ENCODE peak calls at places on chromosomes 12 and 14, in seven cellular contexts. One of them, this sample, is unnamed.

GRCh38 chr14:63174760-63175191 is 29.5 kb upstream of the RHOJ start:
- DNase-seq in tibial artery: no peak
- DNase-seq in neuronal stem cell: peak
- DNase-seq in activated CD4-positive, alpha-beta T cell treated with anti-CD3 and anti-CD28 coated beads, Interleukin-2, amount 10 ng/mL, durations not matched to agents 7 days and 5 days: no peak
- DNase-seq in occipital lobe: no peak
- DNase-seq in stimulated activated CD4-positive, alpha-beta T cell treated with anti-CD3 and anti-CD28 coated beads, Interleukin-4, amount 100 ng/mL, for 24 hours: no peak
- DNase-seq in GM23248: peak
- DNase-seq in this sample: no peak

GRCh38 chr12:50394469-50395029 is 1.9 kb downstream of the FAM186A start:
- DNase-seq in tibial artery: no peak
- DNase-seq in neuronal stem cell: no peak
- DNase-seq in activated CD4-positive, alpha-beta T cell treated with anti-CD3 and anti-CD28 coated beads, Interleukin-2, amount 10 ng/mL, durations not matched to agents 7 days and 5 days: no peak
- DNase-seq in occipital lobe: no peak
- DNase-seq in stimulated activated CD4-positive, alpha-beta T cell treated with anti-CD3 and anti-CD28 coated beads, Interleukin-4, amount 100 ng/mL, for 24 hours: no peak
- DNase-seq in GM23248: peak
- DNase-seq in this sample: no peak

GRCh38 chr12:57452181-57452936 is 2.7 kb upstream of the INHBE start:
- DNase-seq in tibial artery: no peak
- DNase-seq in neuronal stem cell: no peak
- DNase-seq in activated CD4-positive, alpha-beta T cell treated with anti-CD3 and anti-CD28 coated beads, Interleukin-2, amount 10 ng/mL, durations not matched to agents 7 days and 5 days: no peak
- DNase-seq in occipital lobe: peak
- DNase-seq in stimulated activated CD4-positive, alpha-beta T cell treated with anti-CD3 and anti-CD28 coated beads, Interleukin-4, amount 100 ng/mL, for 24 hours: no peak
- DNase-seq in GM23248: peak
- DNase-seq in this sample: no peak

GRCh38 chr12:5902736-5903135 is 42.3 kb downstream of the ANO2 start:
- DNase-seq in tibial artery: no peak
- DNase-seq in neuronal stem cell: no peak
- DNase-seq in activated CD4-positive, alpha-beta T cell treated with anti-CD3 and anti-CD28 coated beads, Interleukin-2, amount 10 ng/mL, durations not matched to agents 7 days and 5 days: no peak
- DNase-seq in occipital lobe: no peak
- DNase-seq in stimulated activated CD4-positive, alpha-beta T cell treated with anti-CD3 and anti-CD28 coated beads, Interleukin-4, amount 100 ng/mL, for 24 hours: no peak
- DNase-seq in GM23248: no peak
- DNase-seq in this sample: no peak

GRCh38 chr12:46263140-46264017 is 5.5 kb downstream of the SLC38A1 start:
- DNase-seq in tibial artery: no peak
- DNase-seq in neuronal stem cell: no peak
- DNase-seq in activated CD4-positive, alpha-beta T cell treated with anti-CD3 and anti-CD28 coated beads, Interleukin-2, amount 10 ng/mL, durations not matched to agents 7 days and 5 days: no peak
- DNase-seq in occipital lobe: no peak
- DNase-seq in stimulated activated CD4-positive, alpha-beta T cell treated with anti-CD3 and anti-CD28 coated beads, Interleukin-4, amount 100 ng/mL, for 24 hours: no peak
- DNase-seq in GM23248: no peak
- DNase-seq in this sample: no peak

GRCh38 chr14:88005050-88005481 is at the start of gene GPR65:
- DNase-seq in tibial artery: no peak
- DNase-seq in neuronal stem cell: no peak
- DNase-seq in activated CD4-positive, alpha-beta T cell treated with anti-CD3 and anti-CD28 coated beads, Interleukin-2, amount 10 ng/mL, durations not matched to agents 7 days and 5 days: peak
- DNase-seq in occipital lobe: no peak
- DNase-seq in stimulated activated CD4-positive, alpha-beta T cell treated with anti-CD3 and anti-CD28 coated beads, Interleukin-4, amount 100 ng/mL, for 24 hours: peak
- DNase-seq in GM23248: peak
- DNase-seq in this sample: no peak

GRCh38 chr12:47556219-47556618 is 149.6 kb downstream of the RPAP3 start:
- DNase-seq in tibial artery: no peak
- DNase-seq in neuronal stem cell: no peak
- DNase-seq in activated CD4-positive, alpha-beta T cell treated with anti-CD3 and anti-CD28 coated beads, Interleukin-2, amount 10 ng/mL, durations not matched to agents 7 days and 5 days: no peak
- DNase-seq in occipital lobe: no peak
- DNase-seq in stimulated activated CD4-positive, alpha-beta T cell treated with anti-CD3 and anti-CD28 coated beads, Interleukin-4, amount 100 ng/mL, for 24 hours: no peak
- DNase-seq in GM23248: no peak
- DNase-seq in this sample: no peak

GRCh38 chr14:95361373-95362179 is 41.9 kb upstream of the CLMN start:
- DNase-seq in tibial artery: no peak
- DNase-seq in neuronal stem cell: no peak
- DNase-seq in activated CD4-positive, alpha-beta T cell treated with anti-CD3 and anti-CD28 coated beads, Interleukin-2, amount 10 ng/mL, durations not matched to agents 7 days and 5 days: peak
- DNase-seq in occipital lobe: peak
- DNase-seq in stimulated activated CD4-positive, alpha-beta T cell treated with anti-CD3 and anti-CD28 coated beads, Interleukin-4, amount 100 ng/mL, for 24 hours: peak
- DNase-seq in GM23248: peak
- DNase-seq in this sample: peak

GRCh38 chr12:27332407-27333310 is at the start of gene BMAL2:
- DNase-seq in tibial artery: no peak
- DNase-seq in neuronal stem cell: peak
- DNase-seq in activated CD4-positive, alpha-beta T cell treated with anti-CD3 and anti-CD28 coated beads, Interleukin-2, amount 10 ng/mL, durations not matched to agents 7 days and 5 days: peak
- DNase-seq in occipital lobe: peak
- DNase-seq in stimulated activated CD4-positive, alpha-beta T cell treated with anti-CD3 and anti-CD28 coated beads, Interleukin-4, amount 100 ng/mL, for 24 hours: peak
- DNase-seq in GM23248: peak
- DNase-seq in this sample: peak

This sample was measured in upper lobe of right lung.